ENCODE peak calls at places on chromosomes 4 and X, in seven cellular contexts. S is HTR-8/SVneo, O is heart right ventricle, V is GM03348, E is Kasumi-1, Z is RPMI8226, L is sciatic nerve. H is an unnamed sample.

GRCh38 chr4:137510866-137511265 is 21.4 kb downstream of the PCDH18 start:
- DNase-seq in O (peak), E (no peak), L (no peak), S (peak), Z (no peak), V (peak), H (no peak)

GRCh38 chrX:24760601-24761000 is 66.9 kb downstream of the POLA1 start:
- DNase-seq in S (no peak), L (no peak), Z (no peak), O (no peak), V (peak), E (no peak), H (no peak)

GRCh38 chr4:147599764-147600163 is 17.4 kb upstream of the TMEM184C start:
- DNase-seq in E (no peak), S (peak), O (no peak), Z (no peak), V (peak), L (no peak), H (no peak)

GRCh38 chr4:141884070-141884469 is 247.7 kb downstream of the IL15 start:
- DNase-seq in E (no peak), L (no peak), O (no peak), V (no peak), S (no peak), Z (no peak), H (no peak)

GRCh38 chrX:148500428-148501120 is at the start of gene AFF2:
- DNase-seq in V (peak), E (peak), L (peak), Z (no peak), O (peak), S (no peak), H (no peak)

GRCh38 chrX:144791298-144791697 is 456.0 kb upstream of the SPANXN1 start:
- DNase-seq in S (no peak), O (no peak), Z (no peak), E (no peak), V (no peak), L (no peak), H (no peak)

GRCh38 chr4:37439809-37440518 is 195.4 kb downstream of the NWD2 start:
- DNase-seq in E (no peak), O (no peak), L (no peak), S (no peak), Z (no peak), V (no peak), H (no peak)

GRCh38 chr4:108783666-108784463 is 21.0 kb upstream of the ETNPPL start:
- DNase-seq in O (no peak), L (no peak), Z (no peak), E (peak), S (peak), V (peak), H (no peak)

GRCh38 chr4:55318135-55318534 is 27.9 kb upstream of the SRD5A3 start:
- DNase-seq in V (peak), E (no peak), Z (no peak), L (no peak), S (no peak), O (no peak), H (no peak)

H was measured in pons.